ENCODE peak calls at places on chromosomes 1 and 21, in four cellular contexts. F, L, Q and J are unnamed samples. For H3K4me1, the result is how much of the 10 kb centered on the place peaks cover.

GRCh38 chr1:29255134-29255666 is 18.9 kb downstream of the PTPRU start:
- DNase-seq in F (no peak), Q (no peak), L (no peak), J (no peak)

GRCh38 chr1:46605242-46605641 is 1.2 kb upstream of the MKNK1 start:
- DNase-seq in F (no peak), Q (no peak), L (no peak), J (no peak)

GRCh38 chr21:25750085-25750484 is 15.3 kb downstream of the GABPA start:
- DNase-seq in L (no peak), F (no peak), Q (no peak), J (peak)

GRCh38 chr1:57623039-57623790 is 199.4 kb upstream of the DAB1 start:
- DNase-seq in L (peak), Q (peak), F (peak), J (peak)

GRCh38 chr1:58814251-58815068 is 30.6 kb upstream of the JUN start:
- DNase-seq in F (peak), L (peak), Q (peak), J (peak)

GRCh38 chr1:6392081-6392879 is 1.3 kb downstream of the ACOT7 start:
- DNase-seq in L (no peak), Q (no peak), F (no peak), J (peak)

GRCh38 chr1:158002630-158003408 is 9.4 kb downstream of the KIRREL1 start:
- DNase-seq in L (no peak), F (peak), Q (no peak), J (no peak)

GRCh38 chr1:201501812-201502510 is 5.0 kb downstream of the CSRP1 start:
- DNase-seq in Q (no peak), F (no peak), L (peak), J (no peak)

GRCh38 chr1:197341626-197342025 is 73.6 kb downstream of the CRB1 start:
- DNase-seq in F (no peak), L (no peak), Q (no peak), J (no peak)

GRCh38 chr1:197336571-197336970 is 68.5 kb downstream of the CRB1 start:
- DNase-seq in F (no peak), L (no peak), Q (no peak), J (no peak)

GRCh38 chr1:197342044-197342565 is 74.1 kb downstream of the CRB1 start:
- DNase-seq in L (no peak), F (no peak), Q (no peak), J (peak)

GRCh38 chr1:197343663-197344273 is 75.7 kb downstream of the CRB1 start:
- DNase-seq in L (no peak), F (no peak), Q (no peak), J (no peak)

GRCh38 chr1:197339092-197339836 is 71.2 kb downstream of the CRB1 start:
- DNase-seq in F (no peak), Q (no peak), L (no peak), J (no peak)
- H3K56ac ChIP-seq in F (no peak), Q (no peak), L (no peak), J (no peak)

DNA sequence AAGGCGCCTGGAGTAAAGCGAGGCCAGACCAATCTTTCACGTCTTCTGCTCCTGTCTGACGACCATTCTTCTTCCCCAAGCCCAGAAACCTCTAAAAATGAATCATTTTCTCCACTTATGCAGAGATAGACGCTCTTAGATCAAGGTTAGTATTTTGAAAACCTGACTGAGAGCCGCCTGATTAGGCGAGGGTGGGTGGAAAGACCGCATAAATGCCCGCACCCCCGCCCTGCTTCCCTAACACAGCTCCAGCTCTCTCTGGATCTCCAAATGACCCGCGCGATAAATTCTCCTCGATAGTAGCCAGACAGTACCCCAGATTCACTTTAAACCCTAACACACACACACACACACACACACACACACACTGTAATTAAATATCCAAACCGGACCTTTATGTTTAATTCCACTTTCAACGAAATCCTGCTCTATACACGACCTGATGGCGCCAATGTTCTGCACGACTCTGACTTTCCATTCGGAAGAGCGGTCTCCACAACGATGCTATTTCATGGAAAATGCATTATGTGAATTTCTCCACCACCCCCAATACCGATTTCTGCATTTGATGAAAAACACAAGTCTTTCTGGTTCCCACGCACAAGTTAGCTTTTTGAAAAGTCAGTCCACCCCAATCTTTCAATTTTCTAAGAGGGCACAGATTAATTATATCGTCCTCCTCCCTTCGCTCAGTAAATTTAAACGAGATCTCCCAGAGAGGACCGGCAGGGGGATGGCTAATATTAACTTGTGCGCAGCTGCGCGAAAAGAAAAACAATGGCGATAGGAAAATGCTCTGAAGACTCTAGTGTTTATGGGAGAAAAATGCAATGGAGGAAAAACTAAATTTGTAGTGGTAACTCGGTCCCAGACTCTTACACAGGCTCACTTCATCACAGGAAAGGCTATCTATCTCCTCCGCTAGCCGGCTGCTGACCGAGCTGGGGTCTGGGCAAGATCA is 1.5 kb upstream of the LHX8 start:
- DNase-seq in F (no peak), Q (no peak), L (no peak), J (peak)
- H3K4me1 ChIP-seq in F (under half), Q (under half), L (under half), J (under half)

DNA sequence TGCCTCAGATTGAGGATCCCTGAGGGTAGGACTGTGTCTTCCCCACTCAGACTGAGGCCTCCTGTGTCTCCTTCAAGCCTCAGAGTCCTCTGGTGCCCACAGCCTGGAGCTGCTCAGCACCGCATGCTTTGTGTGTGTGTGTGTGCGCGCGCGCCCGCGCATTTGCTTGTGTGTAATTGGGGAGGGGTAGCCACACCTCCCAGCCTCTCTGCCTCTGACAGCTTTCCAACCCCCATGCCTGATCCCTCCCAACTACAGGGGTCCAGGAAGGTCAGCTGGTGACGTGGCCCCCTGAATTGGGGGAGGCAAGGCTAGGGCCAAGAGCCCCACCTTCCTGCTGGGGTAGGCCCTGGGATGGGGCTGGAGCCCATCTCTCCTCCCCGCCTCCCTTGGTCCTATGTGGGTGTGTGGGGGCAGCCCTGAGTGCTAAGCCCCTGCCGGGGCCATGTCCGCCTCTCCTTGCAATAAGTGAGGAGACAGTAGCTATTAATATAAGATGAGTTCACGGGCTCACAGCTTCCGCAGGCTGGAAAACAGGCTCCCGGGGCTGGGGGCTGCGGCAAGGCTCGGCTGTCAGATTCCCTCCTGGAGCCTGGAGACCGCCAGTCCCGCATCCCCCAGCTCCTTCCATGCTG is 6.9 kb downstream of the GPR3 start:
- DNase-seq in Q (no peak), L (no peak), F (no peak), J (no peak)
- H2AK5ac ChIP-seq in Q (no peak), L (no peak), F (peak), J (no peak)

DNA sequence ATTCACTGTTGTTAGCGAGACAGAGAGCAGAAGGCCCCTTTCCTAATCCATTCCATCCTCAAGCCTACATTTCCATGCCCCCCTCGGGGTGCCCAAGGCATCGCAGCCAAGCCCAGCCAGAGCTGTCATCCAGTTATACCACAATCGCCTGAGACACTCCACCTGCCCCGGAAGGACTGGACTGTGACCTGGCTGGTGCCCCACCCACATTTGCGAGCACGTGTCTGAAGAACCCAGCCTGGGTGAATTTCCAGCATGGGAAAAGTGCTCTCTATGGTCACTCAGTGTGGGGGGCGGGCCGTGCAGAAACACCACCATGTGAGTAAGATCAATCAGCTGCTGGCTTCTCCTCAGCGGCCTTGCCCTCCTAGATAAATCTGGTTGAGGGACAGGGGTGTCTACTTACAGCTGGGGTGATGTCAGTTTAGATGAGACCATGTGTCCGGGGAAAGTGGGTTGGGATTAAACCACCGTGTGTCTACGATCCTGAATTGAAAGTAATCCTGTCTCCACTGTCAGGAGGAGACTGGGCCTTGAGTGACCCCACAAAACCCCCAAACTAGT is 44.8 kb downstream of the URB1 start:
- DNase-seq in F (no peak), Q (no peak), L (no peak), J (no peak)
- H3K56ac ChIP-seq in F (no peak), Q (no peak), L (no peak), J (no peak)

GRCh38 chr1:89904219-89904980 is 83.6 kb downstream of the LRRC8D start:
- DNase-seq in L (no peak), F (no peak), Q (no peak), J (no peak)

GRCh38 chr1:89907669-89908293 is 86.9 kb downstream of the LRRC8D start:
- DNase-seq in F (peak), L (no peak), Q (no peak), J (peak)

GRCh38 chr1:89906088-89906487 is 85.3 kb downstream of the LRRC8D start:
- DNase-seq in F (no peak), Q (no peak), L (no peak), J (no peak)

GRCh38 chr1:89908294-89908992 is 86.5 kb upstream of the ZNF326 start:
- DNase-seq in Q (no peak), L (no peak), F (no peak), J (no peak)

DNA sequence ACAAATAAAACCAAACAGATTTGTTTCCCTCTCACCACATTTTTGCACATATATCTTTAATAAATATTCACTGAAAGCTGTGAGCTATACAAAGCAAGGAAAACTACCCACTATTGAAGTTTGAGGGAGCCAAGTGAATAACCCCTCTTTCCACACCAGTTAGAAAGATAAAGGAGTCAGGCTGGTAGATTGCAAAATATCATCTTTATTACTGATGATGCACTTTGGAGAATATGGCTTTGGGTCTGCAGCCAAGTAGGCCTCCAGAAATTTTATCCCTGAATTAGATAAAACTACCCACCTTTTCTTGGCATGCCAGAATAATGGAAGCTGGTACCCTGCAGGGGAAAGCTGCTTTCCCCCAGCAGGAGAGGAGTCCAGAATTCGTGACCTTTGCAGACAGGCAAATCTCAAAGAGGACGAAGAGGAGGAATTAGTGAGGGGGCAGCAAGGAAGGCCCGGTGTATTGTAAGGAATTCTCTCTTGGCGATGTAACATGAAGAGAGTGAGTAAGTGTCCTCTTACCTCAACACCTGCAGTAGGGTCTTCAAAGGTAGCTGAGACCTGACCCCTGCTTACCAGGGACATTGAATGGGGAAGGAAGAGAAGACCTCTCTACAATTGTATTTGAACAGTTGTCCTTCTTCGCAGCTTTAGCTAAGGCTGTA is 84.7 kb downstream of the LRRC8D start:
- DNase-seq in L (no peak), Q (no peak), F (peak), J (peak)
- H3K4me1 ChIP-seq in L (under half), Q (under half), F (under half), J (under half)

DNA sequence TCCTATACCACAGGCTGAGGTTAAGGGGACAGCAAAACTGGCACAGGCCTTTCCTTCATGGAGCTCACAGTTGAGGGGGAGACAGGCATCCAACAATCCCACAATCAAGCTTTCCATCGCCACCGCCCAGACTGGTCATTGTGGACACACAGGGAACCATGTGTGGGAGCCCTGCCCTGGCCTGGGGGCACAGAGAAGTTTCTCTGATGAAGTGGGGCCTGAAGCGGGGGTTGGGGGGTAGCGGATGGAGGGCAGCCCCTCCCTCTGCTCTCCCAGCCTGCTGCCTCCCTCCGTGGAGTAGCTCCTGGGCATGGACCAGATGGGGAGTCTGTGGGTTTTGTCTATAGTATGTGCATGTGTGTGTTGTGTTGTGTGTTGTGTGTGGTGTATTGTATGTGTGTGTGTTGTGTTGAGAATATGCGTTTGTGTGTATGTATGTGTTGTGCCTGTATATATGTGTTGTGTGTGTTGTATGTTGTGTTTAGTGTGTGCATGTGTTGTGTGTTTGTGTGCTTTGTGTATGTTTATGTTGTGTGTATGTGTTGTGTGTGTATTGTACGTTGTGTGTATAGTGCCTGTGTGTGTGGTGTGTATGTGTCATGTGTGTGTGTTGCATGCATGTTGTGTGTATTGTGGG is 14.4 kb upstream of the LDLRAP1 start:
- DNase-seq in F (no peak), L (no peak), Q (no peak), J (no peak)
- H2AK5ac ChIP-seq in F (peak), L (no peak), Q (peak), J (no peak)

GRCh38 chr1:14934867-14935266 is 218.7 kb upstream of the TMEM51 start:
- DNase-seq in F (no peak), Q (no peak), L (no peak), J (no peak)
- H3K56ac ChIP-seq in F (no peak), Q (no peak), L (no peak), J (no peak)